ENCODE peak calls at places on chromosomes 7 and 10, in nine cellular contexts. M is prostate gland, L is heart left ventricle, Q is HCT116, C is H1, Y is tibial nerve, R is stomach, J is IMR-90, G is suprapubic skin. D is an unnamed sample.

GRCh38 chr7:142298009-142298408 is 40.2 kb upstream of the PRSS58 start:
- DNase-seq in C (peak), Y (no peak), G (no peak), L (no peak), J (no peak), R (no peak), Q (peak), M (no peak), D (no peak)

GRCh38 chr10:74748632-74749031 is 77.8 kb upstream of the KAT6B start:
- DNase-seq in L (no peak), R (no peak), C (no peak), Y (no peak), M (no peak), Q (no peak), G (no peak), J (no peak), D (no peak)

GRCh38 chr10:4246881-4247358 is 461.9 kb upstream of the KLF6 start:
- DNase-seq in Q (no peak), R (no peak), Y (no peak), J (peak), G (no peak), M (no peak), L (no peak), C (no peak), D (no peak)

GRCh38 chr7:41189866-41190265 is 513.0 kb downstream of the INHBA start:
- DNase-seq in C (no peak), L (no peak), R (no peak), Y (no peak), J (peak), Q (peak), G (no peak), M (no peak), D (no peak)

GRCh38 chr10:123635745-123636144 is 30.4 kb upstream of the GPR26 start:
- DNase-seq in C (no peak), Y (no peak), M (no peak), Q (peak), L (no peak), J (no peak), G (no peak), R (no peak), D (peak)

GRCh38 chr10:114403545-114404161 is 649 bp downstream of the AFAP1L2 start:
- DNase-seq in J (no peak), Q (no peak), R (no peak), M (no peak), G (no peak), L (no peak), Y (peak), C (no peak), D (peak)

GRCh38 chr10:113959383-113959760 is 84.3 kb upstream of the ADRB1 start:
- DNase-seq in Y (no peak), G (no peak), Q (no peak), L (no peak), J (no peak), C (no peak), M (peak), R (peak), D (no peak)

GRCh38 chr7:16982640-16983103 is 100.9 kb upstream of the AGR3 start:
- DNase-seq in M (no peak), G (no peak), L (peak), J (peak), C (no peak), Q (peak), Y (no peak), R (no peak), D (no peak)

GRCh38 chr7:63925626-63926460 is 72.8 kb upstream of the ZNF722 start:
- DNase-seq in Y (peak), C (no peak), Q (no peak), M (peak), G (no peak), L (peak), J (no peak), R (peak), D (peak)

GRCh38 chr7:9498303-9498702 is 1064.9 kb downstream of the NXPH1 start:
- DNase-seq in Q (no peak), Y (no peak), J (no peak), G (no peak), R (no peak), M (no peak), C (no peak), L (no peak), D (no peak)

GRCh38 chr7:127798769-127799372 is 146.9 kb downstream of the SND1 start:
- DNase-seq in J (no peak), C (no peak), Q (no peak), G (no peak), R (no peak), M (no peak), L (no peak), Y (no peak), D (no peak)

GRCh38 chr7:1407883-1408282 is 51.4 kb downstream of the MICALL2 start:
- DNase-seq in M (no peak), Y (no peak), G (no peak), L (no peak), C (no peak), J (no peak), R (no peak), Q (no peak), D (no peak)

DNA sequence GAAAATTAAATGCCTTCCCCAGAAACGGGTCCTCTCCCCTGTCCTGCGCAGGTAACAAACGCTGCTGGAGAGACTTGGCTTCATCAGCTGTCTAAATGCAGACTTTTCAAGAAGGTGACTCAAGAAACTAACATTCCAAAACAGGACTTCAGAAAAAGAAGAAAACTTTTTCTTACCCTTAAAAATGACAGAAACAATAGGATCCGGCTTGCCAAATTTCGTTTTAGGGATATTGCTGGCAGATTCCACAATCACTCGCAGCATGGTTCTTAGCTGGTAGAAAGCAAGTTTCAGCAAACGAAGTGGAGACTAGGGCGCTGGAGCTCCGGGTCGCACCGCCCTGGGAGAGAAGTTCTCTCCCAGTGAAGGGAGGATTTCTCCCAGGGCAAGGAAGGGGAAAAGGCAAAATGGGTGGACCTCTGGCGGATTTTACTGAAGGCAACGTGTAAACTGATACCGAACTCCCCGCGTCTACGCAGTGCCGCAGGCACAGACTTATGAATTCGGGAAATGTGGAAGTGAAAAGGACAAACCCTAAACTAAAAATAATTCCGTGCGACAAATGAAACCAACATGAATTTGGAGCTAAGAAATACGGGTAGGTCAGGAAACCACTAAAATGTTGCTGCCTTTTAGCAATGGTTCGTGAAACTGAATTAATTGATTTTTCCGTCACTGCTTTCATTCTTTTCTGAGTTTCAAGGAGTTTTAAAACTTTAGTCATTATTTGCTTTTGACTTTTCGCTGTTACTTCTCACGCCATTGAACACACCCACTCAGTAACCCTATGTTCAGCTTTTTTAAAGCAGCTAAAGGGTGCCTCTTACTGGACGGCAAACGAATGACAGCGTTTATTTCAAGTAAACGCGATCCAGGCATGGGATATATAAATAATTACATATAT is at the start of gene MYOF:
- DNase-seq in L (peak), M (peak), J (peak), C (no peak), R (peak), G (no peak), Y (peak), Q (peak), D (peak)
- TF ChIP-seq POLR2A in L (no peak), M (peak), J (peak), C (no peak), R (no peak), G (no peak), Y (no peak), Q (peak), D (no peak)

GRCh38 chr10:132904169-132904813 is 38.1 kb downstream of the CFAP46 start:
- DNase-seq in C (no peak), L (no peak), Q (peak), M (no peak), J (peak), Y (no peak), R (peak), G (no peak), D (no peak)
- TF ChIP-seq CTCF in C (peak), L (peak), Q (peak), M (peak), J (peak), Y (peak), R (no peak), G (peak), D (no peak)

GRCh38 chr10:96305019-96305418 is 785 bp downstream of the DNTT start:
- DNase-seq in M (no peak), Q (no peak), Y (no peak), C (no peak), G (no peak), R (no peak), L (no peak), J (no peak), D (no peak)

GRCh38 chr10:96304241-96304640 is at the start of gene DNTT:
- DNase-seq in R (no peak), J (no peak), Y (no peak), Q (no peak), G (no peak), M (no peak), L (no peak), C (no peak), D (no peak)

GRCh38 chr10:96309631-96310358 is 5.6 kb downstream of the DNTT start:
- DNase-seq in J (no peak), C (peak), L (no peak), G (no peak), R (no peak), M (no peak), Q (no peak), Y (no peak), D (no peak)

GRCh38 chr10:96310359-96310669 is 6.1 kb downstream of the DNTT start:
- DNase-seq in L (no peak), R (no peak), Y (no peak), Q (no peak), M (no peak), G (no peak), C (no peak), J (no peak), D (no peak)

DNA sequence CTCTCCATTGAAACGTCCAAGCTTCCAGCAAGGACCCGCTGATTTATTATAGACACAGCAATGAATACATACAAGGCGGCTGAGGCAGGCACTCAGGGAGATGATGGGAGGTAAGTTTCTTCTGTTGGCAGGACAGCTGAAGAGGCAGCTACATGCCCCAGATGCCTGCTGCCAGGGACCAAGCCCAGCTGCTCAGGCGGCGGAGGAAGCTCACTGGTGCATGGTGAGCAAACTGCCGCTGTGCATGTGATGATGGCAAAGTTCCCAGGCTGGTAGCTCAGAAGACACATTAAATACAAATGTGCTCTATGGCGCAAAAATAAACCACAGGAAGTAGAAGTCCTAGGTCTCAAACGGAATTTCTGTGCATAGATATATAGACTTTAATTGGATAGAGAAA is 2.3 kb downstream of the DNTT start:
- DNase-seq in Y (peak), L (peak), Q (no peak), J (no peak), M (peak), C (no peak), G (no peak), R (no peak), D (peak)
- H3K4me3 ChIP-seq in Y (no peak), L (no peak), Q (no peak), J (no peak), M (no peak), C (no peak), G (no peak), R (no peak), D (no peak)

DNA sequence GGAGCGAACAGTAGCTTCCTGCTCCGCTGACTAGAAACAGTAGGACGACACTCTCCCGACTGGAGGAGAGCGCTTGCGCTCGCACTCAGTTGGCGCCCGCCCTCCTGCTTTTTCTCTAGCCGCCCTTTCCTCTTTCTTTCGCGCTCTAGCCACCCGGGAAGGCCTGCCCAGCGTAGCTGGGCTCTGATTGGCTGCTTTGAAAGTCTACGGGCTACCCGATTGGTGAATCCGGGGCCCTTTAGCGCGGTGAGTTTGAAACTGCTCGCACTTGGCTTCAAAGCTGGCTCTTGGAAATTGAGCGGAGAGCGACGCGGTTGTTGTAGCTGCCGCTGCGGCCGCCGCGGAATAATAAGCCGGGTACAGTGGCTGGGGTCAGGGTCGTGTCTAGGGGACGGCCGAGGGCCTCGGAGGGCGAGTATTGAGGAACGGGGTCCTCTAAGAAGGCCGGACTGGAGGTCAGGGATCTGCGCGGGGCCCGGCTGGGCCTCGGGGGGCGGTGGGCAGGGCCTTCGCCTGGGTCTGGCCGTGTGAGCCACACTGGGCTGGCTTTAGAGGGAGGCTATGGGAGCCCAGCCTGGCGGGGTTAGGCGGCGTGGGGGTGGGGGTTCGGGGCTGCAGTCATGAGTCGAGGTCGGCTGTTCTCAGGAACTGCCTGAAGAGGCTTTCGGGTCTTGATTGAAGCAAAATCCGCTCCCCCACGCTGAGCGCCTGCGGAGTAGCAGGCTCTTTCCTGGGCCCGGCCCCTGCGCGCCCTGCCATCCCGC is at the start of gene CDK1:
- DNase-seq in Q (peak), M (peak), L (peak), C (peak), J (peak), Y (peak), R (peak), G (peak), D (peak)
- TF ChIP-seq POLR2A in Q (peak), M (peak), L (no peak), C (peak), J (peak), Y (no peak), R (no peak), G (no peak), D (no peak)

GRCh38 chr7:132049462-132050304 is 493.3 kb upstream of the PODXL start:
- DNase-seq in G (no peak), M (no peak), Q (peak), L (no peak), Y (no peak), C (no peak), R (peak), J (peak), D (no peak)
- TF ChIP-seq CTCF in G (no peak), M (peak), Q (peak), L (peak), Y (peak), C (peak), R (no peak), J (peak), D (no peak)

D was measured in lower leg skin.